ENCODE peak calls at places on chromosome X, in nine cellular contexts. One of them, this sample, is unnamed. For H3K9me3 and H3K36me3, the result is how much of the 10 kb centered on the place peaks cover.

GRCh38 chrX:110026099-110026844 is 23.4 kb downstream of the TMEM164 start:
- DNase-seq in fibroblast of lung: peak
- DNase-seq in IMR-90: no peak
- DNase-seq in thoracic aorta: no peak
- DNase-seq in HCT116: no peak
- DNase-seq in heart right ventricle: no peak
- DNase-seq in endodermal cell: no peak
- DNase-seq in Peyer's patch: peak
- DNase-seq in cardiac muscle cell: peak
- DNase-seq in this sample: no peak

GRCh38 chrX:47625365-47625764 is 4.4 kb downstream of the CFP start:
- DNase-seq in fibroblast of lung: no peak
- DNase-seq in IMR-90: no peak
- DNase-seq in thoracic aorta: no peak
- DNase-seq in HCT116: no peak
- DNase-seq in heart right ventricle: no peak
- DNase-seq in endodermal cell: no peak
- DNase-seq in Peyer's patch: no peak
- DNase-seq in cardiac muscle cell: no peak
- DNase-seq in this sample: no peak

GRCh38 chrX:17590892-17591740 is 146.2 kb upstream of the SCML1 start:
- DNase-seq in fibroblast of lung: peak
- DNase-seq in IMR-90: peak
- DNase-seq in thoracic aorta: no peak
- DNase-seq in HCT116: peak
- DNase-seq in heart right ventricle: peak
- DNase-seq in endodermal cell: peak
- DNase-seq in Peyer's patch: peak
- DNase-seq in cardiac muscle cell: peak
- DNase-seq in this sample: no peak

GRCh38 chrX:57951666-57952319 is 41.5 kb upstream of the ZXDA start:
- DNase-seq in fibroblast of lung: no peak
- DNase-seq in IMR-90: no peak
- DNase-seq in thoracic aorta: no peak
- DNase-seq in HCT116: no peak
- DNase-seq in heart right ventricle: peak
- DNase-seq in endodermal cell: no peak
- DNase-seq in Peyer's patch: peak
- DNase-seq in cardiac muscle cell: no peak
- DNase-seq in this sample: no peak

GRCh38 chrX:15749642-15750610 is 11.9 kb downstream of the CA5B start:
- DNase-seq in fibroblast of lung: peak
- DNase-seq in IMR-90: peak
- DNase-seq in thoracic aorta: no peak
- DNase-seq in HCT116: no peak
- DNase-seq in heart right ventricle: no peak
- DNase-seq in endodermal cell: no peak
- DNase-seq in Peyer's patch: peak
- DNase-seq in cardiac muscle cell: no peak
- DNase-seq in this sample: no peak

GRCh38 chrX:130682990-130683389 is 220.0 kb downstream of the ENOX2 start:
- DNase-seq in fibroblast of lung: peak
- DNase-seq in IMR-90: peak
- DNase-seq in thoracic aorta: no peak
- DNase-seq in HCT116: no peak
- DNase-seq in heart right ventricle: no peak
- DNase-seq in endodermal cell: no peak
- DNase-seq in Peyer's patch: no peak
- DNase-seq in cardiac muscle cell: peak
- DNase-seq in this sample: no peak

GRCh38 chrX:112761239-112762207 is 79.1 kb downstream of the AMOT start:
- DNase-seq in fibroblast of lung: no peak
- DNase-seq in IMR-90: no peak
- DNase-seq in thoracic aorta: no peak
- DNase-seq in HCT116: no peak
- DNase-seq in heart right ventricle: no peak
- DNase-seq in endodermal cell: no peak
- DNase-seq in Peyer's patch: no peak
- DNase-seq in cardiac muscle cell: no peak
- DNase-seq in this sample: no peak

GRCh38 chrX:443676-444210 is 57.0 kb upstream of the PPP2R3B start:
- DNase-seq in fibroblast of lung: no peak
- DNase-seq in IMR-90: no peak
- DNase-seq in thoracic aorta: no peak
- DNase-seq in HCT116: no peak
- DNase-seq in heart right ventricle: no peak
- DNase-seq in endodermal cell: no peak
- DNase-seq in Peyer's patch: no peak
- DNase-seq in cardiac muscle cell: no peak
- DNase-seq in this sample: no peak

GRCh38 chrX:46310815-46311497 is 234.3 kb downstream of the ZNF674 start:
- DNase-seq in fibroblast of lung: no peak
- DNase-seq in IMR-90: no peak
- DNase-seq in thoracic aorta: no peak
- DNase-seq in HCT116: no peak
- DNase-seq in heart right ventricle: no peak
- DNase-seq in endodermal cell: no peak
- DNase-seq in Peyer's patch: no peak
- DNase-seq in cardiac muscle cell: no peak
- DNase-seq in this sample: no peak

GRCh38 chrX:41518127-41518840 is 71.1 kb downstream of the NYX start:
- DNase-seq in fibroblast of lung: no peak
- DNase-seq in IMR-90: no peak
- DNase-seq in thoracic aorta: no peak
- DNase-seq in HCT116: no peak
- DNase-seq in heart right ventricle: no peak
- DNase-seq in endodermal cell: no peak
- DNase-seq in Peyer's patch: no peak
- DNase-seq in cardiac muscle cell: no peak
- DNase-seq in this sample: no peak

GRCh38 chrX:22203186-22203585 is 69.5 kb upstream of the CBLL2 start:
- DNase-seq in fibroblast of lung: no peak
- DNase-seq in IMR-90: no peak
- DNase-seq in thoracic aorta: no peak
- DNase-seq in HCT116: no peak
- DNase-seq in heart right ventricle: no peak
- DNase-seq in endodermal cell: no peak
- DNase-seq in Peyer's patch: no peak
- DNase-seq in cardiac muscle cell: no peak
- DNase-seq in this sample: no peak

GRCh38 chrX:148501121-148502066 is 977 bp downstream of the AFF2 start:
- DNase-seq in fibroblast of lung: no peak
- DNase-seq in IMR-90: no peak
- DNase-seq in thoracic aorta: no peak
- DNase-seq in HCT116: no peak
- DNase-seq in heart right ventricle: no peak
- DNase-seq in endodermal cell: peak
- DNase-seq in Peyer's patch: no peak
- DNase-seq in cardiac muscle cell: no peak
- DNase-seq in this sample: no peak

GRCh38 chrX:45986971-45987370 is 558.2 kb downstream of the ZNF674 start:
- DNase-seq in fibroblast of lung: peak
- DNase-seq in IMR-90: no peak
- DNase-seq in thoracic aorta: no peak
- DNase-seq in HCT116: no peak
- DNase-seq in heart right ventricle: no peak
- DNase-seq in endodermal cell: no peak
- DNase-seq in Peyer's patch: no peak
- DNase-seq in cardiac muscle cell: peak
- DNase-seq in this sample: no peak

GRCh38 chrX:153524234-153524633 is 6.8 kb downstream of the ATP2B3 start:
- DNase-seq in fibroblast of lung: no peak
- DNase-seq in IMR-90: no peak
- DNase-seq in thoracic aorta: no peak
- DNase-seq in HCT116: no peak
- DNase-seq in heart right ventricle: no peak
- DNase-seq in endodermal cell: no peak
- DNase-seq in Peyer's patch: no peak
- DNase-seq in cardiac muscle cell: no peak
- DNase-seq in this sample: no peak

GRCh38 chrX:153525451-153525850 is 8.0 kb downstream of the ATP2B3 start:
- DNase-seq in fibroblast of lung: no peak
- DNase-seq in IMR-90: no peak
- DNase-seq in thoracic aorta: no peak
- DNase-seq in HCT116: no peak
- DNase-seq in heart right ventricle: no peak
- DNase-seq in endodermal cell: no peak
- DNase-seq in Peyer's patch: no peak
- DNase-seq in cardiac muscle cell: no peak
- DNase-seq in this sample: no peak

GRCh38 chrX:153526801-153527599 is 9.6 kb downstream of the ATP2B3 start:
- DNase-seq in fibroblast of lung: no peak
- DNase-seq in IMR-90: no peak
- DNase-seq in thoracic aorta: no peak
- DNase-seq in HCT116: no peak
- DNase-seq in heart right ventricle: no peak
- DNase-seq in endodermal cell: no peak
- DNase-seq in Peyer's patch: no peak
- DNase-seq in cardiac muscle cell: no peak
- DNase-seq in this sample: no peak

GRCh38 chrX:153523269-153523668 is 5.8 kb downstream of the ATP2B3 start:
- DNase-seq in fibroblast of lung: no peak
- DNase-seq in IMR-90: no peak
- DNase-seq in thoracic aorta: no peak
- DNase-seq in HCT116: no peak
- DNase-seq in heart right ventricle: no peak
- DNase-seq in endodermal cell: no peak
- DNase-seq in Peyer's patch: no peak
- DNase-seq in cardiac muscle cell: no peak
- DNase-seq in this sample: no peak

DNA sequence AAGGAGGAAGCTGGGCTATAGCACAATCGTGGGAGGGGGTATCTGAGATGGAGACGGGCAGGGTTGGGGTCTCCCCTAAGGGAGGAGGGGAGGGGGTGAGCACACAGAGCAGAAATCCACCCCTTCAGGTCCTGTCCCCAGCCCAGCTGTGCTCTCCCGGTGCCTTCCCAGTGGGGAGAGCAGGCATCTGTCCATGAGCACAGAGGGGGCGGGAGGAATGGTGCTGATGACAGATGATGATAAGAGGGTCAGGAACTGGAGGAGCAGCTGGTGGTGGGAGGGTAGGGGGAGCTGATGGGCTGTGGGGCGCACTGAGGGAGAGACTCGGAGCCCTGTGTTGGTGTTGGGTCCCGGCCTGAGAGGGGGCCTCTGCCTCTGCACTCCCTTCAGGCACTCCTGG is 8.6 kb downstream of the ATP2B3 start:
- DNase-seq in fibroblast of lung: no peak
- DNase-seq in IMR-90: no peak
- DNase-seq in thoracic aorta: no peak
- DNase-seq in HCT116: no peak
- DNase-seq in heart right ventricle: no peak
- DNase-seq in endodermal cell: no peak
- DNase-seq in Peyer's patch: no peak
- DNase-seq in cardiac muscle cell: no peak
- DNase-seq in this sample: no peak
- H3K9me3 ChIP-seq in fibroblast of lung: under half
- H3K9me3 ChIP-seq in IMR-90: under half
- H3K9me3 ChIP-seq in thoracic aorta: under half
- H3K9me3 ChIP-seq in HCT116: under half
- H3K9me3 ChIP-seq in heart right ventricle: under half
- H3K9me3 ChIP-seq in endodermal cell: under half
- H3K9me3 ChIP-seq in Peyer's patch: under half
- H3K9me3 ChIP-seq in cardiac muscle cell: under half
- H3K9me3 ChIP-seq in this sample: under half

DNA sequence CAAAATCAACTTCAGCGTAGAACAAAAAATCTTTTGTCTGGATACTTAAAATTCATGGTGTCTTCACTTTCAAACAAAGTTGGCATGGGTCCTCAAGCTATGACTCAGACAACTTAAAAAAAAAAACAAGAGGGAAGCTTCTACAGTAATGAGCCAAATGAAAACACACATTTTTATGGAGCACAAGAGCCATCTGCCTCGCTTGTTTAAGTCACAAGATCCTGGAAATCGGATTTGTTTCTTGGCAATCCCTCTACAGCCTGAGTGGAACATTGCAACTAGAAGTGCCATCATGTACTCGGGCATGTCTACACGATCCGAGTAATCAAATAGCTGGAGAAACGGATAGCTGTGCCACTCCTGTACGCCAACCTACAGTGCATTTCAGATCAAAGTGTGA is 22.6 kb downstream of the LAMP2 start:
- DNase-seq in fibroblast of lung: peak
- DNase-seq in IMR-90: peak
- DNase-seq in thoracic aorta: no peak
- DNase-seq in HCT116: no peak
- DNase-seq in heart right ventricle: no peak
- DNase-seq in endodermal cell: no peak
- DNase-seq in Peyer's patch: no peak
- DNase-seq in cardiac muscle cell: peak
- DNase-seq in this sample: no peak
- TF ChIP-seq CTCF in fibroblast of lung: peak
- TF ChIP-seq CTCF in IMR-90: no peak
- TF ChIP-seq CTCF in thoracic aorta: no peak
- TF ChIP-seq CTCF in HCT116: no peak
- TF ChIP-seq CTCF in heart right ventricle: no peak
- TF ChIP-seq CTCF in endodermal cell: peak
- TF ChIP-seq CTCF in Peyer's patch: no peak
- TF ChIP-seq CTCF in cardiac muscle cell: no peak
- TF ChIP-seq CTCF in this sample: no peak

GRCh38 chrX:119661486-119661885 is 31.5 kb downstream of the SEPTIN6 start:
- DNase-seq in fibroblast of lung: no peak
- DNase-seq in IMR-90: no peak
- DNase-seq in thoracic aorta: no peak
- DNase-seq in HCT116: no peak
- DNase-seq in heart right ventricle: no peak
- DNase-seq in endodermal cell: no peak
- DNase-seq in Peyer's patch: no peak
- DNase-seq in cardiac muscle cell: no peak
- DNase-seq in this sample: no peak

GRCh38 chrX:119669424-119670037 is 23.4 kb downstream of the SEPTIN6 start:
- DNase-seq in fibroblast of lung: peak
- DNase-seq in IMR-90: peak
- DNase-seq in thoracic aorta: no peak
- DNase-seq in HCT116: no peak
- DNase-seq in heart right ventricle: no peak
- DNase-seq in endodermal cell: no peak
- DNase-seq in Peyer's patch: no peak
- DNase-seq in cardiac muscle cell: no peak
- DNase-seq in this sample: no peak

GRCh38 chrX:119672252-119672825 is 20.6 kb downstream of the SEPTIN6 start:
- DNase-seq in fibroblast of lung: no peak
- DNase-seq in IMR-90: peak
- DNase-seq in thoracic aorta: no peak
- DNase-seq in HCT116: no peak
- DNase-seq in heart right ventricle: no peak
- DNase-seq in endodermal cell: no peak
- DNase-seq in Peyer's patch: no peak
- DNase-seq in cardiac muscle cell: no peak
- DNase-seq in this sample: no peak

GRCh38 chrX:119667111-119667928 is 25.6 kb downstream of the SEPTIN6 start:
- DNase-seq in fibroblast of lung: no peak
- DNase-seq in IMR-90: no peak
- DNase-seq in thoracic aorta: no peak
- DNase-seq in HCT116: no peak
- DNase-seq in heart right ventricle: no peak
- DNase-seq in endodermal cell: no peak
- DNase-seq in Peyer's patch: no peak
- DNase-seq in cardiac muscle cell: peak
- DNase-seq in this sample: no peak
- H3K36me3 ChIP-seq in fibroblast of lung: under half
- H3K36me3 ChIP-seq in IMR-90: under half
- H3K36me3 ChIP-seq in thoracic aorta: under half
- H3K36me3 ChIP-seq in HCT116: under half
- H3K36me3 ChIP-seq in heart right ventricle: under half
- H3K36me3 ChIP-seq in endodermal cell: under half
- H3K36me3 ChIP-seq in Peyer's patch: under half
- H3K36me3 ChIP-seq in cardiac muscle cell: under half
- H3K36me3 ChIP-seq in this sample: under half

GRCh38 chrX:53571494-53571893 is 115.0 kb downstream of the HUWE1 start:
- DNase-seq in fibroblast of lung: no peak
- DNase-seq in IMR-90: no peak
- DNase-seq in thoracic aorta: no peak
- DNase-seq in HCT116: no peak
- DNase-seq in heart right ventricle: no peak
- DNase-seq in endodermal cell: no peak
- DNase-seq in Peyer's patch: no peak
- DNase-seq in cardiac muscle cell: no peak
- DNase-seq in this sample: no peak
- H3K9me3 ChIP-seq in fibroblast of lung: under half
- H3K9me3 ChIP-seq in IMR-90: under half
- H3K9me3 ChIP-seq in thoracic aorta: under half
- H3K9me3 ChIP-seq in HCT116: under half
- H3K9me3 ChIP-seq in heart right ventricle: under half
- H3K9me3 ChIP-seq in endodermal cell: under half
- H3K9me3 ChIP-seq in Peyer's patch: under half
- H3K9me3 ChIP-seq in cardiac muscle cell: under half
- H3K9me3 ChIP-seq in this sample: under half

This sample was measured in pancreas.